ENCODE peak calls at places on chromosomes 5 and 9, in nine cellular contexts. O is posterior vena cava; J is left colon; E is progenitor cell of endocrine pancreas; F is stimulated activated CD4-positive, alpha-beta T cell treated with anti-CD3 and anti-CD28 coated beads, Interleukin-4, amount 100 ng/mL, for 24 hours; X is coronary artery; S is activated T-cell treated with anti-CD3 and anti-CD28 coated beads, Interleukin-2, amount 50 U/mL, for 1 hour; A is iPS-NIHi11; W is NCI-H2029. Q is an unnamed sample.
A peak's percentile ranks its signal among the peaks of the same experiment; 100 is the strongest.

GRCh38 chr5:157342822-157343402 is 77.0 kb downstream of the CYFIP2 start:
- DNase-seq in O (no peak), J (peak; percentile 40), E (no peak), F (peak; percentile 39), X (no peak), S (peak; percentile 42), A (peak; percentile 76), W (no peak), Q (peak; percentile 61)

GRCh38 chr9:14343948-14344547 is 30.1 kb upstream of the NFIB start:
- DNase-seq in O (no peak), J (no peak), E (no peak), F (no peak), X (no peak), S (no peak), A (no peak), W (peak; percentile 26), Q (no peak)

GRCh38 chr9:97632406-97632991 is 669 bp downstream of the TSTD2 start:
- DNase-seq in O (peak; percentile 87), J (peak; percentile 78), E (peak; percentile 14), F (no peak), X (peak; percentile 79), S (peak; percentile 29), A (peak; percentile 54), W (peak; percentile 82), Q (peak; percentile 42)

GRCh38 chr5:59729820-59730219 is 163.7 kb downstream of the PDE4D start:
- DNase-seq in O (no peak), J (no peak), E (no peak), F (no peak), X (no peak), S (no peak), A (no peak), W (no peak), Q (no peak)

GRCh38 chr5:135221187-135221473 is 177.9 kb downstream of the MACROH2A1 start:
- DNase-seq in O (peak; percentile 12), J (no peak), E (no peak), F (no peak), X (no peak), S (no peak), A (no peak), W (no peak), Q (no peak)

GRCh38 chr9:129143031-129143441 is 31.8 kb downstream of the PTPA start:
- DNase-seq in O (peak; percentile 97), J (peak; percentile 89), E (peak; percentile 63), F (peak; percentile 78), X (peak; percentile 95), S (peak; percentile 79), A (peak; percentile 80), W (peak; percentile 64), Q (peak; percentile 89)

GRCh38 chr9:106880863-106881262 is 17.9 kb downstream of the ZNF462 start:
- DNase-seq in O (peak; percentile 85), J (no peak), E (no peak), F (no peak), X (no peak), S (no peak), A (no peak), W (no peak), Q (no peak)

GRCh38 chr5:134142806-134143205 is 28.3 kb downstream of the TCF7 start:
- DNase-seq in O (peak; percentile 64), J (no peak), E (peak; percentile 7), F (no peak), X (no peak), S (no peak), A (no peak), W (no peak), Q (no peak)

GRCh38 chr9:85717220-85717619 is 24.5 kb downstream of the AGTPBP1 start:
- DNase-seq in O (no peak), J (no peak), E (no peak), F (no peak), X (no peak), S (no peak), A (no peak), W (no peak), Q (no peak)

GRCh38 chr9:75096796-75097195 is 8.5 kb downstream of the OSTF1 start:
- DNase-seq in O (no peak), J (no peak), E (no peak), F (no peak), X (no peak), S (no peak), A (no peak), W (no peak), Q (no peak)

GRCh38 chr5:154373729-154374179 is 72.0 kb upstream of the SAP30L start:
- DNase-seq in O (no peak), J (no peak), E (no peak), F (no peak), X (no peak), S (no peak), A (no peak), W (no peak), Q (no peak)

GRCh38 chr5:180595381-180596114 is 4.2 kb upstream of the SCGB3A1 start:
- DNase-seq in O (no peak), J (no peak), E (no peak), F (no peak), X (no peak), S (no peak), A (no peak), W (no peak), Q (no peak)

GRCh38 chr5:27217160-27217956 is 179.0 kb upstream of the CDH9 start:
- DNase-seq in O (no peak), J (no peak), E (no peak), F (no peak), X (no peak), S (no peak), A (no peak), W (no peak), Q (no peak)

GRCh38 chr5:157449011-157449723 is 10.8 kb upstream of the NIPAL4 start:
- DNase-seq in O (peak; percentile 84), J (peak; percentile 51), E (no peak), F (no peak), X (peak; percentile 73), S (no peak), A (no peak), W (no peak), Q (no peak)

GRCh38 chr9:134067904-134068741 is at the start of gene BRD3:
- DNase-seq in O (peak; percentile 95), J (peak; percentile 84), E (peak; percentile 64), F (peak; percentile 78), X (peak; percentile 82), S (peak; percentile 85), A (peak; percentile 98), W (peak; percentile 88), Q (peak; percentile 85)

GRCh38 chr9:2916382-2916985 is 72.6 kb upstream of the PUM3 start:
- DNase-seq in O (no peak), J (no peak), E (no peak), F (no peak), X (no peak), S (no peak), A (peak; percentile 18), W (no peak), Q (no peak)

GRCh38 chr5:87029951-87030350 is 237.7 kb upstream of the RASA1 start:
- DNase-seq in O (no peak), J (no peak), E (no peak), F (no peak), X (no peak), S (no peak), A (no peak), W (no peak), Q (no peak)

GRCh38 chr5:90991201-90991600 is 391.9 kb downstream of the ARRDC3 start:
- DNase-seq in O (no peak), J (no peak), E (no peak), F (no peak), X (no peak), S (no peak), A (no peak), W (no peak), Q (no peak)

GRCh38 chr5:68426609-68427008 is 211.1 kb downstream of the PIK3R1 start:
- DNase-seq in O (no peak), J (no peak), E (no peak), F (no peak), X (no peak), S (no peak), A (no peak), W (no peak), Q (no peak)

GRCh38 chr5:35442916-35443639 is 174.6 kb upstream of the SPEF2 start:
- DNase-seq in O (no peak), J (no peak), E (no peak), F (no peak), X (no peak), S (no peak), A (no peak), W (no peak), Q (no peak)

GRCh38 chr5:108003178-108003577 is 332.4 kb upstream of the EFNA5 start:
- DNase-seq in O (no peak), J (no peak), E (no peak), F (peak; percentile 4), X (no peak), S (no peak), A (no peak), W (peak; percentile 6), Q (no peak)

GRCh38 chr9:109232449-109232848 is 65.4 kb upstream of the FRRS1L start:
- DNase-seq in O (no peak), J (no peak), E (no peak), F (no peak), X (no peak), S (no peak), A (no peak), W (no peak), Q (no peak)

GRCh38 chr9:69877852-69878507 is 57.4 kb downstream of the CFAP95 start:
- DNase-seq in O (no peak), J (no peak), E (no peak), F (no peak), X (no peak), S (no peak), A (peak; percentile 29), W (peak; percentile 29), Q (no peak)

GRCh38 chr9:89687848-89688247 is 83.0 kb downstream of the GADD45G start:
- DNase-seq in O (no peak), J (no peak), E (no peak), F (no peak), X (no peak), S (no peak), A (no peak), W (no peak), Q (no peak)

GRCh38 chr5:143168171-143168681 is 235.3 kb downstream of the NR3C1 start:
- DNase-seq in O (no peak), J (no peak), E (no peak), F (no peak), X (no peak), S (no peak), A (no peak), W (no peak), Q (no peak)

GRCh38 chr5:136133416-136134383 is 1.1 kb downstream of the SMAD5 start:
- DNase-seq in O (no peak), J (peak; percentile 53), E (peak; percentile 14), F (peak; percentile 3), X (no peak), S (peak; percentile 31), A (peak; percentile 33), W (peak; percentile 28), Q (peak; percentile 27)

GRCh38 chr5:56290378-56291057 is 57.4 kb upstream of the ANKRD55 start:
- DNase-seq in O (no peak), J (no peak), E (no peak), F (no peak), X (no peak), S (no peak), A (no peak), W (no peak), Q (no peak)